ENCODE peak calls at places on chromosome 17, in five cellular contexts. One of them, this sample, is unnamed.

GRCh38 chr17:51745993-51746392 is 412.5 kb downstream of the CA10 start:
- DNase-seq in thyroid gland: no peak
- DNase-seq in ecto neural progenitor cell: no peak
- DNase-seq in Calu3: no peak
- DNase-seq in stimulated activated CD4-positive, alpha-beta T cell treated with anti-CD3 and anti-CD28 coated beads, Interleukin-1b, Interleukin-23, amount 100 ng/mL, for 1 hour: no peak
- DNase-seq in this sample: no peak

GRCh38 chr17:32878211-32878610 is 1.3 kb upstream of the MYO1D start:
- DNase-seq in thyroid gland: peak; percentile 81
- DNase-seq in ecto neural progenitor cell: no peak
- DNase-seq in stimulated activated CD4-positive, alpha-beta T cell treated with anti-CD3 and anti-CD28 coated beads, Interleukin-1b, Interleukin-23, amount 100 ng/mL, for 1 hour: no peak
- DNase-seq in Calu3: no peak
- DNase-seq in this sample: no peak

GRCh38 chr17:5355416-5356129 is 63.9 kb downstream of the NUP88 start:
- DNase-seq in Calu3: no peak
- DNase-seq in stimulated activated CD4-positive, alpha-beta T cell treated with anti-CD3 and anti-CD28 coated beads, Interleukin-1b, Interleukin-23, amount 100 ng/mL, for 1 hour: no peak
- DNase-seq in ecto neural progenitor cell: no peak
- DNase-seq in thyroid gland: no peak
- DNase-seq in this sample: no peak

GRCh38 chr17:35731239-35731931 is at the start of gene RASL10B:
- DNase-seq in Calu3: peak; percentile 59
- DNase-seq in stimulated activated CD4-positive, alpha-beta T cell treated with anti-CD3 and anti-CD28 coated beads, Interleukin-1b, Interleukin-23, amount 100 ng/mL, for 1 hour: peak; percentile 35
- DNase-seq in ecto neural progenitor cell: peak; percentile 92
- DNase-seq in thyroid gland: peak; percentile 58
- DNase-seq in this sample: no peak

GRCh38 chr17:43573579-43574321 is 27.6 kb upstream of the ETV4 start:
- DNase-seq in thyroid gland: no peak
- DNase-seq in stimulated activated CD4-positive, alpha-beta T cell treated with anti-CD3 and anti-CD28 coated beads, Interleukin-1b, Interleukin-23, amount 100 ng/mL, for 1 hour: no peak
- DNase-seq in Calu3: no peak
- DNase-seq in ecto neural progenitor cell: no peak
- DNase-seq in this sample: no peak

GRCh38 chr17:49106366-49107210 is 26.0 kb upstream of the B4GALNT2 start:
- DNase-seq in thyroid gland: no peak
- DNase-seq in stimulated activated CD4-positive, alpha-beta T cell treated with anti-CD3 and anti-CD28 coated beads, Interleukin-1b, Interleukin-23, amount 100 ng/mL, for 1 hour: no peak
- DNase-seq in ecto neural progenitor cell: no peak
- DNase-seq in Calu3: no peak
- DNase-seq in this sample: no peak

GRCh38 chr17:4480929-4481898 is 17.5 kb upstream of the SPNS2 start:
- DNase-seq in ecto neural progenitor cell: no peak
- DNase-seq in thyroid gland: no peak
- DNase-seq in Calu3: no peak
- DNase-seq in stimulated activated CD4-positive, alpha-beta T cell treated with anti-CD3 and anti-CD28 coated beads, Interleukin-1b, Interleukin-23, amount 100 ng/mL, for 1 hour: no peak
- DNase-seq in this sample: no peak

GRCh38 chr17:1197781-1198490 is 18.2 kb upstream of the ABR start:
- DNase-seq in Calu3: no peak
- DNase-seq in stimulated activated CD4-positive, alpha-beta T cell treated with anti-CD3 and anti-CD28 coated beads, Interleukin-1b, Interleukin-23, amount 100 ng/mL, for 1 hour: no peak
- DNase-seq in thyroid gland: peak; percentile 49
- DNase-seq in ecto neural progenitor cell: peak; percentile 53
- DNase-seq in this sample: no peak

GRCh38 chr17:46765491-46765890 is 53.0 kb downstream of the WNT3 start:
- DNase-seq in Calu3: no peak
- DNase-seq in thyroid gland: no peak
- DNase-seq in stimulated activated CD4-positive, alpha-beta T cell treated with anti-CD3 and anti-CD28 coated beads, Interleukin-1b, Interleukin-23, amount 100 ng/mL, for 1 hour: no peak
- DNase-seq in ecto neural progenitor cell: peak; percentile 49
- DNase-seq in this sample: no peak

GRCh38 chr17:37294888-37295287 is 80.9 kb upstream of the C17orf78 start:
- DNase-seq in ecto neural progenitor cell: no peak
- DNase-seq in Calu3: no peak
- DNase-seq in stimulated activated CD4-positive, alpha-beta T cell treated with anti-CD3 and anti-CD28 coated beads, Interleukin-1b, Interleukin-23, amount 100 ng/mL, for 1 hour: no peak
- DNase-seq in thyroid gland: no peak
- DNase-seq in this sample: no peak

GRCh38 chr17:1413281-1413791 is 13.3 kb upstream of the YWHAE start:
- DNase-seq in ecto neural progenitor cell: no peak
- DNase-seq in stimulated activated CD4-positive, alpha-beta T cell treated with anti-CD3 and anti-CD28 coated beads, Interleukin-1b, Interleukin-23, amount 100 ng/mL, for 1 hour: no peak
- DNase-seq in thyroid gland: peak; percentile 97
- DNase-seq in Calu3: peak; percentile 57
- DNase-seq in this sample: no peak

GRCh38 chr17:43732961-43733360 is 25.6 kb downstream of the SOST start:
- DNase-seq in Calu3: no peak
- DNase-seq in ecto neural progenitor cell: no peak
- DNase-seq in thyroid gland: no peak
- DNase-seq in stimulated activated CD4-positive, alpha-beta T cell treated with anti-CD3 and anti-CD28 coated beads, Interleukin-1b, Interleukin-23, amount 100 ng/mL, for 1 hour: no peak
- DNase-seq in this sample: no peak

GRCh38 chr17:5868916-5869475 is 201.2 kb upstream of the WSCD1 start:
- DNase-seq in stimulated activated CD4-positive, alpha-beta T cell treated with anti-CD3 and anti-CD28 coated beads, Interleukin-1b, Interleukin-23, amount 100 ng/mL, for 1 hour: no peak
- DNase-seq in thyroid gland: no peak
- DNase-seq in Calu3: no peak
- DNase-seq in ecto neural progenitor cell: no peak
- DNase-seq in this sample: peak; percentile 42

GRCh38 chr17:50908860-50909764 is 43.0 kb upstream of the TOB1 start:
- DNase-seq in Calu3: peak; percentile 81
- DNase-seq in thyroid gland: peak; percentile 97
- DNase-seq in ecto neural progenitor cell: no peak
- DNase-seq in stimulated activated CD4-positive, alpha-beta T cell treated with anti-CD3 and anti-CD28 coated beads, Interleukin-1b, Interleukin-23, amount 100 ng/mL, for 1 hour: no peak
- DNase-seq in this sample: no peak

GRCh38 chr17:49112936-49113335 is 19.6 kb upstream of the B4GALNT2 start:
- DNase-seq in ecto neural progenitor cell: no peak
- DNase-seq in thyroid gland: no peak
- DNase-seq in Calu3: no peak
- DNase-seq in stimulated activated CD4-positive, alpha-beta T cell treated with anti-CD3 and anti-CD28 coated beads, Interleukin-1b, Interleukin-23, amount 100 ng/mL, for 1 hour: no peak
- DNase-seq in this sample: no peak

GRCh38 chr17:81601525-81602120 is 35.3 kb downstream of the NPLOC4 start:
- DNase-seq in Calu3: peak; percentile 55
- DNase-seq in stimulated activated CD4-positive, alpha-beta T cell treated with anti-CD3 and anti-CD28 coated beads, Interleukin-1b, Interleukin-23, amount 100 ng/mL, for 1 hour: no peak
- DNase-seq in thyroid gland: peak; percentile 37
- DNase-seq in ecto neural progenitor cell: no peak
- DNase-seq in this sample: no peak

GRCh38 chr17:45575126-45575885 is 84.8 kb upstream of the PLEKHM1 start:
- DNase-seq in thyroid gland: no peak
- DNase-seq in ecto neural progenitor cell: no peak
- DNase-seq in Calu3: no peak
- DNase-seq in stimulated activated CD4-positive, alpha-beta T cell treated with anti-CD3 and anti-CD28 coated beads, Interleukin-1b, Interleukin-23, amount 100 ng/mL, for 1 hour: no peak
- DNase-seq in this sample: no peak

GRCh38 chr17:46003907-46004748 is 5.1 kb downstream of the STH start:
- DNase-seq in stimulated activated CD4-positive, alpha-beta T cell treated with anti-CD3 and anti-CD28 coated beads, Interleukin-1b, Interleukin-23, amount 100 ng/mL, for 1 hour: no peak
- DNase-seq in thyroid gland: peak; percentile 88
- DNase-seq in Calu3: peak; percentile 62
- DNase-seq in ecto neural progenitor cell: no peak
- DNase-seq in this sample: no peak

GRCh38 chr17:10526517-10526916 is 8.2 kb upstream of the MYH1 start:
- DNase-seq in ecto neural progenitor cell: no peak
- DNase-seq in stimulated activated CD4-positive, alpha-beta T cell treated with anti-CD3 and anti-CD28 coated beads, Interleukin-1b, Interleukin-23, amount 100 ng/mL, for 1 hour: no peak
- DNase-seq in Calu3: no peak
- DNase-seq in thyroid gland: no peak
- DNase-seq in this sample: no peak

GRCh38 chr17:1147664-1148063 is 32.1 kb downstream of the ABR start:
- DNase-seq in Calu3: peak; percentile 80
- DNase-seq in ecto neural progenitor cell: peak; percentile 84
- DNase-seq in stimulated activated CD4-positive, alpha-beta T cell treated with anti-CD3 and anti-CD28 coated beads, Interleukin-1b, Interleukin-23, amount 100 ng/mL, for 1 hour: no peak
- DNase-seq in thyroid gland: peak; percentile 19
- DNase-seq in this sample: no peak

GRCh38 chr17:5282639-5283217 is 644 bp downstream of the RABEP1 start:
- DNase-seq in Calu3: peak; percentile 1
- DNase-seq in ecto neural progenitor cell: no peak
- DNase-seq in thyroid gland: peak; percentile 35
- DNase-seq in stimulated activated CD4-positive, alpha-beta T cell treated with anti-CD3 and anti-CD28 coated beads, Interleukin-1b, Interleukin-23, amount 100 ng/mL, for 1 hour: peak; percentile 27
- DNase-seq in this sample: no peak

GRCh38 chr17:77257169-77257568 is 116.4 kb downstream of the SEC14L1 start:
- DNase-seq in stimulated activated CD4-positive, alpha-beta T cell treated with anti-CD3 and anti-CD28 coated beads, Interleukin-1b, Interleukin-23, amount 100 ng/mL, for 1 hour: no peak
- DNase-seq in ecto neural progenitor cell: no peak
- DNase-seq in thyroid gland: no peak
- DNase-seq in Calu3: no peak
- DNase-seq in this sample: no peak

GRCh38 chr17:37576281-37576680 is 32.9 kb downstream of the SYNRG start:
- DNase-seq in Calu3: no peak
- DNase-seq in thyroid gland: no peak
- DNase-seq in ecto neural progenitor cell: no peak
- DNase-seq in stimulated activated CD4-positive, alpha-beta T cell treated with anti-CD3 and anti-CD28 coated beads, Interleukin-1b, Interleukin-23, amount 100 ng/mL, for 1 hour: no peak
- DNase-seq in this sample: no peak